ENCODE peak calls at places on chromosomes 7 and 10, in ten cellular contexts. O is A549, Z is HepG2, U is tibial nerve, L is IMR-90, C is transverse colon, X is ovary, J is adrenal gland, I is spleen, F is stomach. A is an unnamed sample.

GRCh38 chr10:60262647-60263126 is 127.0 kb downstream of the ANK3 start:
- DNase-seq in O (no peak), Z (no peak), U (no peak), L (no peak), C (no peak), X (no peak), J (no peak), I (no peak), F (no peak), A (no peak)

GRCh38 chr10:72084094-72084459 is 4.3 kb downstream of the SPOCK2 start:
- DNase-seq in O (no peak), Z (no peak), U (no peak), L (no peak), C (no peak), X (no peak), J (no peak), I (peak), F (peak), A (no peak)

GRCh38 chr7:44461387-44461786 is 29.1 kb downstream of the NUDCD3 start:
- DNase-seq in O (no peak), Z (no peak), U (no peak), L (peak), C (no peak), X (no peak), J (no peak), I (no peak), F (no peak), A (no peak)

GRCh38 chr10:116868722-116869121 is 19.4 kb downstream of the ENO4 start:
- DNase-seq in O (no peak), Z (no peak), U (no peak), L (no peak), C (no peak), X (no peak), J (no peak), I (no peak), F (no peak), A (no peak)

GRCh38 chr7:22802426-22802825 is 20.2 kb downstream of the TOMM7 start:
- DNase-seq in O (no peak), Z (no peak), U (no peak), L (no peak), C (no peak), X (no peak), J (no peak), I (no peak), F (no peak), A (no peak)

GRCh38 chr10:16777473-16778370 is 39.5 kb downstream of the RSU1 start:
- DNase-seq in O (peak), Z (peak), U (no peak), L (peak), C (no peak), X (peak), J (peak), I (no peak), F (no peak), A (no peak)

GRCh38 chr7:30549933-30550493 is 44.7 kb upstream of the GARS1 start:
- DNase-seq in O (no peak), Z (no peak), U (no peak), L (no peak), C (no peak), X (no peak), J (no peak), I (no peak), F (no peak), A (no peak)

GRCh38 chr7:4246536-4246935 is 435.6 kb upstream of the FOXK1 start:
- DNase-seq in O (no peak), Z (no peak), U (no peak), L (no peak), C (no peak), X (no peak), J (no peak), I (peak), F (no peak), A (no peak)

GRCh38 chr10:53699231-53699630 is 926.6 kb upstream of the MBL2 start:
- DNase-seq in O (no peak), Z (no peak), U (no peak), L (no peak), C (no peak), X (no peak), J (no peak), I (no peak), F (no peak), A (no peak)

GRCh38 chr7:27361522-27361921 is 118.9 kb downstream of the EVX1 start:
- DNase-seq in O (no peak), Z (no peak), U (no peak), L (no peak), C (peak), X (no peak), J (no peak), I (no peak), F (no peak), A (no peak)

GRCh38 chr10:67603086-67603485 is 92.9 kb downstream of the CTNNA3 start:
- DNase-seq in O (no peak), Z (no peak), U (no peak), L (no peak), C (no peak), X (no peak), J (no peak), I (no peak), F (no peak), A (no peak)

GRCh38 chr10:16280595-16280994 is 156.2 kb upstream of the PTER start:
- DNase-seq in O (no peak), Z (no peak), U (no peak), L (no peak), C (no peak), X (no peak), J (no peak), I (no peak), F (no peak), A (no peak)

GRCh38 chr7:93092757-93093370 is 24.9 kb downstream of the SAMD9 start:
- DNase-seq in O (no peak), Z (peak), U (no peak), L (peak), C (no peak), X (no peak), J (no peak), I (no peak), F (no peak), A (no peak)
- TF ChIP-seq CTCF in O (peak), Z (peak), U (no peak), L (peak), C (peak), X (no peak), J (peak), I (no peak), F (no peak), A (no peak)

GRCh38 chr7:100887186-100887954 is 2.1 kb downstream of the UFSP1 start:
- DNase-seq in O (no peak), Z (no peak), U (no peak), L (no peak), C (peak), X (no peak), J (no peak), I (peak), F (no peak), A (no peak)
- H3K4me3 ChIP-seq in O (no peak), Z (no peak), U (no peak), L (no peak), C (no peak), X (no peak), J (no peak), I (peak), F (peak), A (no peak)

GRCh38 chr10:63521389-63522128 is at the start of gene REEP3:
- DNase-seq in O (peak), Z (peak), U (peak), L (peak), C (peak), X (peak), J (peak), I (peak), F (peak), A (peak)
- TF ChIP-seq POLR2A in O (peak), Z (peak), U (no peak), L (peak), C (peak), X (peak), J (peak), I (no peak), F (no peak), A (peak)

GRCh38 chr7:100604078-100604975 is 2.2 kb downstream of the PCOLCE start:
- DNase-seq in O (peak), Z (no peak), U (peak), L (peak), C (peak), X (peak), J (peak), I (peak), F (peak), A (peak)
- TF ChIP-seq CTCF in O (peak), Z (no peak), U (peak), L (peak), C (peak), X (no peak), J (peak), I (peak), F (peak), A (no peak)

DNA sequence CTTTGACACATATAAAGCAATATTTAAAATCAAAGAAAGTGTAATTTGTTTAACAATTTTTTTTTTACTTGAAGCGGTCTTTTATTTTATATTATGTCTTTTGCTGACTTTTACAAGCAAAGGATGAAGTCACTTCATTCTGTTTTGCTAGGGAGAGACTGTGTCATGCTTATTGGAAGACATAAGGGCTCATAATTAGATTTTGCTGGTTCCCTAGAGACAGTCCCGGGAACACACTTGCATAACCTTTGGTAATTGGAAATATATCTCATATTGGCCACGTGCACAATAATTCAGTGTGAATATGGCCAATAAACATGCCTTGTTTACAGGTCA is 448 bp upstream of the NET1 start:
- DNase-seq in O (no peak), Z (no peak), U (no peak), L (no peak), C (no peak), X (no peak), J (no peak), I (no peak), F (no peak), A (no peak)
- H3K4me3 ChIP-seq in O (peak), Z (peak), U (peak), L (peak), C (no peak), X (peak), J (no peak), I (peak), F (peak), A (no peak)

DNA sequence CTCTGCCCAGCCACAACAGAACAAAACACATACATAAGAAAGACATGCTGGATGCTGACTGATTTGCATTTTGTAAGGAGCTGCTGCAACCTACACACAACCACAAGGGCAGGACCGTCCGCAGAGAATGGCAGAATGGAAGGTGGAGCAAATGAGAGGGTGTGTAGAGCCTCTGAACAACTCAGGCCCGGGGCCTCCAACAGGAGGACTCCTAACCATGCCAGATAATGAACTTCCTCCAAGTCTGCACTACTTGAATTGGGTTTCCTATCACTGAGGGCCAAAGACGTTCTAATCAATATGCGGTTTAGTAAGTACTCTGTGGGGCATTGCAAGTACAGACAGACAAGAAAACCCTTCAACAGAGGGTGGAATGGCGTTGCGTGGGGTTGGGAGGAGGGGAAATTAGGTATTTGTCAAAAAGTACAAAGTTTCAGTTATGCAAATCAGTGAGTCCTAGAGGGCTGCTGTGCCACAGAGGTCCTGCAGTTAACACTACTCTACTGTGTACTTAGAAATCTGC is 14.6 kb downstream of the VOPP1 start:
- DNase-seq in O (no peak), Z (no peak), U (no peak), L (no peak), C (no peak), X (no peak), J (no peak), I (no peak), F (no peak), A (no peak)
- TF ChIP-seq POLR2A in O (no peak), Z (no peak), U (no peak), L (no peak), C (no peak), X (no peak), J (no peak), I (no peak), F (no peak), A (no peak)

A was measured in lower leg skin.